ENCODE peak calls at places on chromosomes 3 and 15, in nine cellular contexts. I, G, K, M, T, U, C, O and V are unnamed samples.

GRCh38 chr3:107676469-107677309 is 153.9 kb downstream of the BBX start:
- DNase-seq in I (no peak), G (peak; percentile 63), K (no peak), M (no peak), T (peak; percentile 51), U (peak; percentile 25), C (no peak), O (no peak), V (no peak)

GRCh38 chr3:185282696-185283373 is 29.0 kb upstream of the EHHADH start:
- DNase-seq in I (peak; percentile 95), G (peak; percentile 97), K (peak; percentile 93), M (peak; percentile 97), T (peak; percentile 93), U (peak; percentile 96), C (peak; percentile 81), O (peak; percentile 98), V (no peak)

GRCh38 chr3:160379628-160380214 is 19.3 kb downstream of the IFT80 start:
- DNase-seq in I (no peak), G (no peak), K (no peak), M (no peak), T (no peak), U (no peak), C (no peak), O (no peak), V (no peak)

GRCh38 chr3:71536376-71536965 is 47.1 kb downstream of the FOXP1 start:
- DNase-seq in I (no peak), G (no peak), K (no peak), M (no peak), T (peak; percentile 69), U (no peak), C (no peak), O (no peak), V (no peak)

GRCh38 chr3:4493931-4494806 is 1.0 kb downstream of the ITPR1 start:
- DNase-seq in I (no peak), G (peak; percentile 43), K (peak; percentile 33), M (no peak), T (no peak), U (no peak), C (no peak), O (no peak), V (no peak)

GRCh38 chr3:126349071-126349470 is 8.1 kb downstream of the KLF15 start:
- DNase-seq in I (no peak), G (no peak), K (peak; percentile 1), M (no peak), T (no peak), U (no peak), C (no peak), O (peak; percentile 18), V (no peak)

GRCh38 chr3:159964166-159964973 is 24.3 kb upstream of the IL12A start:
- DNase-seq in I (peak; percentile 68), G (no peak), K (no peak), M (no peak), T (peak; percentile 91), U (peak; percentile 77), C (no peak), O (no peak), V (no peak)

GRCh38 chr15:84594617-84595290 is 6.1 kb upstream of the ZSCAN2 start:
- DNase-seq in I (no peak), G (no peak), K (no peak), M (no peak), T (no peak), U (no peak), C (no peak), O (no peak), V (no peak)

GRCh38 chr3:32951410-32951811 is at the start of gene CCR4:
- DNase-seq in I (no peak), G (no peak), K (no peak), M (no peak), T (no peak), U (peak; percentile 65), C (no peak), O (no peak), V (no peak)

GRCh38 chr3:110806924-110807323 is 264.7 kb upstream of the NECTIN3 start:
- DNase-seq in I (no peak), G (no peak), K (no peak), M (no peak), T (no peak), U (no peak), C (no peak), O (no peak), V (no peak)

GRCh38 chr3:142976621-142977398 is 13.3 kb upstream of the PAQR9 start:
- DNase-seq in I (no peak), G (no peak), K (no peak), M (peak; percentile 56), T (peak; percentile 93), U (no peak), C (peak; percentile 51), O (peak; percentile 72), V (no peak)

GRCh38 chr15:76366714-76367113 is 30.1 kb downstream of the ISL2 start:
- DNase-seq in I (no peak), G (no peak), K (no peak), M (no peak), T (no peak), U (no peak), C (no peak), O (no peak), V (no peak)

GRCh38 chr3:54120657-54121403 is 1.5 kb upstream of the CACNA2D3 start:
- DNase-seq in I (peak; percentile 55), G (peak; percentile 59), K (peak; percentile 53), M (no peak), T (no peak), U (peak; percentile 57), C (no peak), O (peak; percentile 27), V (no peak)

GRCh38 chr15:39907216-39907615 is 12.8 kb downstream of the GPR176 start:
- DNase-seq in I (no peak), G (no peak), K (no peak), M (no peak), T (no peak), U (no peak), C (no peak), O (no peak), V (no peak)

GRCh38 chr15:39904115-39904514 is 16.0 kb downstream of the GPR176 start:
- DNase-seq in I (no peak), G (no peak), K (no peak), M (no peak), T (no peak), U (no peak), C (no peak), O (no peak), V (no peak)

DNA sequence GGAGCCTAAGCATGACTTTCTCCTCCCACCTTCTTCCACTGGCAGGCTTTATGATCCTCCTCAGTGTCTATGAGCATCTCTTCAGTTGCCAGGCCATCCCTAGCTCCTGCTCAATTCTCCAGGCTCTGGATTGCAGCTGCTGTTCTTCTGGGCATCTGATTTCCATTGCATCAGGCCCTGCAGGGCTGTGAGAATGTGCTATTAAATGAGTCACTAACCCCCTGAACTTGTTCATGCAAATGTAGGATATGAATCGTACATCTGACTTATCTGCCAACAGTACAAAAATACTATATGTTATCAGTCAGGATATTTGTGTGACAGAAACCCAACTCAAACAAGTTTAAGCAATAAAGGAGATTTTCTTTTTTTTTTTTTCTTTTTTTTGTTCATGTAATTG is 11.9 kb downstream of the GPR176 start:
- DNase-seq in I (no peak), G (no peak), K (no peak), M (no peak), T (peak; percentile 91), U (no peak), C (no peak), O (no peak), V (no peak)
- TF ChIP-seq CTCF in I (no peak), G (no peak), K (no peak), M (no peak), T (no peak), U (no peak), C (no peak), O (no peak), V (no peak)

DNA sequence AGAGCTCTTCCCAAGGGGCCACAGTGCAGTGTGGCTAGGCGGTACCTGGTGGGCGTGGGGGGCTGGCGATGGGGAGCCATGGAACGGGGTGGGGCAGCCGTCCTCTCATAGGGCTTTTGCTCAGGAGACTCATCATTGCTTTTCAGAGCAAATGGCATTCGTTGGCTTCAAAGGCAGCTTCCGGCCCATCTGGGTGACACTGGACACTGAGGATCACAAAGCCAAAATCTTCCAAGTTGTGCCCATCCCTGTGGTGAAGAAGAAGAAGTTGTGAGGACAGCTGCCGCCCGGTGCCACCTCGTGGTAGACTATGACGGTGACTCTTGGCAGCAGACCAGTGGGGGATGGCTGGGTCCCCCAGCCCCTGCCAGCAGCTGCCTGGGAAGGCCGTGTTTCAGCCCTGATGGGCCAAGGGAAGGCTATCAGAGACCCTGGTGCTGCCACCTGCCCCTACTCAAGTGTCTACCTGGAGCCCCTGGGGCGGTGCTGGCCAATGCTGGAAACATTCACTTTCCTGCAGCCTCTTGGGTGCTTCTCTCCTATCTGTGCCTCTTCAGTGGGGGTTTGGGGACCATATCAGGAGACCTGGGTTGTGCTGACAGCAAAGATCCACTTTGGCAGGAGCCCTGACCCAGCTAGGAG is 40.8 kb downstream of the MESD start:
- DNase-seq in I (no peak), G (no peak), K (no peak), M (no peak), T (no peak), U (no peak), C (no peak), O (no peak), V (no peak)
- TF ChIP-seq CTCF in I (no peak), G (no peak), K (no peak), M (no peak), T (no peak), U (no peak), C (no peak), O (no peak), V (no peak)

GRCh38 chr15:70264738-70265465 is 167.2 kb upstream of the TLE3 start:
- DNase-seq in I (no peak), G (no peak), K (no peak), M (no peak), T (no peak), U (no peak), C (no peak), O (peak; percentile 54), V (no peak)
- TF ChIP-seq CTCF in I (no peak), G (no peak), K (no peak), M (no peak), T (no peak), U (no peak), C (no peak), O (no peak), V (no peak)

GRCh38 chr3:128506721-128507120 is 13.7 kb upstream of the GATA2 start:
- DNase-seq in I (no peak), G (no peak), K (no peak), M (no peak), T (no peak), U (no peak), C (no peak), O (no peak), V (no peak)

GRCh38 chr3:128504957-128505730 is 12.1 kb upstream of the GATA2 start:
- DNase-seq in I (no peak), G (no peak), K (no peak), M (no peak), T (peak; percentile 39), U (no peak), C (no peak), O (no peak), V (no peak)

GRCh38 chr3:128504533-128504915 is 11.5 kb upstream of the GATA2 start:
- DNase-seq in I (no peak), G (no peak), K (no peak), M (no peak), T (no peak), U (no peak), C (no peak), O (no peak), V (no peak)

GRCh38 chr3:128505771-128506170 is 12.8 kb upstream of the GATA2 start:
- DNase-seq in I (no peak), G (no peak), K (no peak), M (no peak), T (no peak), U (no peak), C (no peak), O (no peak), V (no peak)

GRCh38 chr3:128508852-128509251 is 15.9 kb upstream of the GATA2 start:
- DNase-seq in I (no peak), G (no peak), K (no peak), M (no peak), T (no peak), U (no peak), C (no peak), O (no peak), V (no peak)
- TF ChIP-seq CTCF in I (no peak), G (no peak), K (no peak), M (no peak), T (no peak), U (no peak), C (no peak), O (no peak), V (no peak)